ENCODE peak calls at places on chromosomes 12 and 14, in six cellular contexts. One of them, this sample, is unnamed.

GRCh38 chr14:73792476-73792875 is 59.2 kb upstream of the PTGR2 start:
- DNase-seq in neuronal stem cell: no peak
- DNase-seq in psoas muscle: no peak
- DNase-seq in right atrium auricular region: no peak
- DNase-seq in CD4-positive, alpha-beta memory T cell: no peak
- DNase-seq in mammary epithelial cell: no peak
- DNase-seq in this sample: no peak

GRCh38 chr12:46825526-46826414 is at the start of gene SLC38A4:
- DNase-seq in neuronal stem cell: peak; percentile 57
- DNase-seq in psoas muscle: peak; percentile 76
- DNase-seq in right atrium auricular region: no peak
- DNase-seq in CD4-positive, alpha-beta memory T cell: no peak
- DNase-seq in mammary epithelial cell: no peak
- DNase-seq in this sample: no peak

GRCh38 chr12:68350753-68351152 is 18.6 kb upstream of the MDM1 start:
- DNase-seq in neuronal stem cell: no peak
- DNase-seq in psoas muscle: no peak
- DNase-seq in right atrium auricular region: no peak
- DNase-seq in CD4-positive, alpha-beta memory T cell: no peak
- DNase-seq in mammary epithelial cell: no peak
- DNase-seq in this sample: no peak

GRCh38 chr14:93163570-93163969 is 21.1 kb downstream of the MOAP1 start:
- DNase-seq in neuronal stem cell: no peak
- DNase-seq in psoas muscle: no peak
- DNase-seq in right atrium auricular region: no peak
- DNase-seq in CD4-positive, alpha-beta memory T cell: no peak
- DNase-seq in mammary epithelial cell: no peak
- DNase-seq in this sample: no peak

GRCh38 chr12:126219139-126219538 is 1153.9 kb downstream of the AACS start:
- DNase-seq in neuronal stem cell: no peak
- DNase-seq in psoas muscle: no peak
- DNase-seq in right atrium auricular region: no peak
- DNase-seq in CD4-positive, alpha-beta memory T cell: no peak
- DNase-seq in mammary epithelial cell: no peak
- DNase-seq in this sample: no peak

GRCh38 chr14:61811882-61812346 is 49.7 kb downstream of the SNAPC1 start:
- DNase-seq in neuronal stem cell: no peak
- DNase-seq in psoas muscle: no peak
- DNase-seq in right atrium auricular region: no peak
- DNase-seq in CD4-positive, alpha-beta memory T cell: no peak
- DNase-seq in mammary epithelial cell: no peak
- DNase-seq in this sample: no peak

GRCh38 chr12:118238888-118239287 is 103.0 kb downstream of the PEBP1 start:
- DNase-seq in neuronal stem cell: no peak
- DNase-seq in psoas muscle: no peak
- DNase-seq in right atrium auricular region: no peak
- DNase-seq in CD4-positive, alpha-beta memory T cell: no peak
- DNase-seq in mammary epithelial cell: no peak
- DNase-seq in this sample: no peak

GRCh38 chr12:72081787-72082186 is 143.1 kb downstream of the TPH2 start:
- DNase-seq in neuronal stem cell: no peak
- DNase-seq in psoas muscle: no peak
- DNase-seq in right atrium auricular region: no peak
- DNase-seq in CD4-positive, alpha-beta memory T cell: no peak
- DNase-seq in mammary epithelial cell: no peak
- DNase-seq in this sample: no peak

GRCh38 chr14:75648066-75648838 is 12.4 kb downstream of the ERG28 start:
- DNase-seq in neuronal stem cell: no peak
- DNase-seq in psoas muscle: peak; percentile 89
- DNase-seq in right atrium auricular region: peak; percentile 71
- DNase-seq in CD4-positive, alpha-beta memory T cell: no peak
- DNase-seq in mammary epithelial cell: peak; percentile 86
- DNase-seq in this sample: no peak

GRCh38 chr14:54856152-54856551 is 46.5 kb downstream of the GCH1 start:
- DNase-seq in neuronal stem cell: no peak
- DNase-seq in psoas muscle: no peak
- DNase-seq in right atrium auricular region: no peak
- DNase-seq in CD4-positive, alpha-beta memory T cell: no peak
- DNase-seq in mammary epithelial cell: no peak
- DNase-seq in this sample: no peak

GRCh38 chr12:52517888-52518287 is 2.3 kb downstream of the KRT5 start:
- DNase-seq in neuronal stem cell: no peak
- DNase-seq in psoas muscle: no peak
- DNase-seq in right atrium auricular region: peak; percentile 18
- DNase-seq in CD4-positive, alpha-beta memory T cell: no peak
- DNase-seq in mammary epithelial cell: peak; percentile 58
- DNase-seq in this sample: no peak

GRCh38 chr12:103705927-103706326 is 118.9 kb downstream of the STAB2 start:
- DNase-seq in neuronal stem cell: no peak
- DNase-seq in psoas muscle: no peak
- DNase-seq in right atrium auricular region: no peak
- DNase-seq in CD4-positive, alpha-beta memory T cell: no peak
- DNase-seq in mammary epithelial cell: no peak
- DNase-seq in this sample: no peak

GRCh38 chr14:65229431-65230286 is 127.3 kb upstream of the MAX start:
- DNase-seq in neuronal stem cell: peak; percentile 85
- DNase-seq in psoas muscle: peak; percentile 63
- DNase-seq in right atrium auricular region: no peak
- DNase-seq in CD4-positive, alpha-beta memory T cell: no peak
- DNase-seq in mammary epithelial cell: peak; percentile 41
- DNase-seq in this sample: no peak

GRCh38 chr14:20610002-20610765 is 19.0 kb upstream of the RNASE12 start:
- DNase-seq in neuronal stem cell: no peak
- DNase-seq in psoas muscle: peak; percentile 82
- DNase-seq in right atrium auricular region: peak; percentile 81
- DNase-seq in CD4-positive, alpha-beta memory T cell: peak; percentile 73
- DNase-seq in mammary epithelial cell: peak; percentile 79
- DNase-seq in this sample: peak; percentile 65

GRCh38 chr12:55673638-55674037 is 34.1 kb downstream of the ITGA7 start:
- DNase-seq in neuronal stem cell: no peak
- DNase-seq in psoas muscle: peak; percentile 29
- DNase-seq in right atrium auricular region: no peak
- DNase-seq in CD4-positive, alpha-beta memory T cell: no peak
- DNase-seq in mammary epithelial cell: no peak
- DNase-seq in this sample: no peak

GRCh38 chr14:71636076-71636475 is 296.2 kb upstream of the RGS6 start:
- DNase-seq in neuronal stem cell: no peak
- DNase-seq in psoas muscle: no peak
- DNase-seq in right atrium auricular region: no peak
- DNase-seq in CD4-positive, alpha-beta memory T cell: no peak
- DNase-seq in mammary epithelial cell: no peak
- DNase-seq in this sample: no peak

GRCh38 chr12:115204957-115205754 is 521.2 kb upstream of the TBX3 start:
- DNase-seq in neuronal stem cell: no peak
- DNase-seq in psoas muscle: no peak
- DNase-seq in right atrium auricular region: no peak
- DNase-seq in CD4-positive, alpha-beta memory T cell: no peak
- DNase-seq in mammary epithelial cell: peak; percentile 67
- DNase-seq in this sample: no peak

GRCh38 chr12:117013726-117014125 is 85.5 kb downstream of the TESC start:
- DNase-seq in neuronal stem cell: no peak
- DNase-seq in psoas muscle: no peak
- DNase-seq in right atrium auricular region: no peak
- DNase-seq in CD4-positive, alpha-beta memory T cell: no peak
- DNase-seq in mammary epithelial cell: no peak
- DNase-seq in this sample: no peak

GRCh38 chr14:100906420-100906819 is 2.9 kb upstream of the RTL1 start:
- DNase-seq in neuronal stem cell: no peak
- DNase-seq in psoas muscle: no peak
- DNase-seq in right atrium auricular region: no peak
- DNase-seq in CD4-positive, alpha-beta memory T cell: no peak
- DNase-seq in mammary epithelial cell: no peak
- DNase-seq in this sample: no peak

GRCh38 chr14:94113490-94113889 is 3.0 kb downstream of the IFI27 start:
- DNase-seq in neuronal stem cell: no peak
- DNase-seq in psoas muscle: no peak
- DNase-seq in right atrium auricular region: no peak
- DNase-seq in CD4-positive, alpha-beta memory T cell: no peak
- DNase-seq in mammary epithelial cell: peak; percentile 16
- DNase-seq in this sample: no peak

GRCh38 chr14:69693145-69693544 is 73.8 kb upstream of the SRSF5 start:
- DNase-seq in neuronal stem cell: no peak
- DNase-seq in psoas muscle: no peak
- DNase-seq in right atrium auricular region: no peak
- DNase-seq in CD4-positive, alpha-beta memory T cell: no peak
- DNase-seq in mammary epithelial cell: no peak
- DNase-seq in this sample: no peak

GRCh38 chr12:98470469-98471082 is 44.8 kb upstream of the TMPO start:
- DNase-seq in neuronal stem cell: no peak
- DNase-seq in psoas muscle: no peak
- DNase-seq in right atrium auricular region: peak; percentile 28
- DNase-seq in CD4-positive, alpha-beta memory T cell: no peak
- DNase-seq in mammary epithelial cell: peak; percentile 72
- DNase-seq in this sample: no peak

GRCh38 chr14:27190286-27190685 is 592.5 kb upstream of the NOVA1 start:
- DNase-seq in neuronal stem cell: no peak
- DNase-seq in psoas muscle: no peak
- DNase-seq in right atrium auricular region: no peak
- DNase-seq in CD4-positive, alpha-beta memory T cell: no peak
- DNase-seq in mammary epithelial cell: no peak
- DNase-seq in this sample: no peak

GRCh38 chr12:46459111-46459510 is 86.5 kb upstream of the SLC38A2 start:
- DNase-seq in neuronal stem cell: no peak
- DNase-seq in psoas muscle: no peak
- DNase-seq in right atrium auricular region: no peak
- DNase-seq in CD4-positive, alpha-beta memory T cell: peak; percentile 11
- DNase-seq in mammary epithelial cell: peak; percentile 40
- DNase-seq in this sample: no peak

GRCh38 chr14:75702606-75703261 is 41.7 kb downstream of the TTLL5 start:
- DNase-seq in neuronal stem cell: peak; percentile 29
- DNase-seq in psoas muscle: no peak
- DNase-seq in right atrium auricular region: no peak
- DNase-seq in CD4-positive, alpha-beta memory T cell: no peak
- DNase-seq in mammary epithelial cell: no peak
- DNase-seq in this sample: no peak

GRCh38 chr12:6333029-6333428 is 8.8 kb downstream of the TNFRSF1A start:
- DNase-seq in neuronal stem cell: no peak
- DNase-seq in psoas muscle: no peak
- DNase-seq in right atrium auricular region: no peak
- DNase-seq in CD4-positive, alpha-beta memory T cell: no peak
- DNase-seq in mammary epithelial cell: no peak
- DNase-seq in this sample: peak; percentile 59

GRCh38 chr12:6330999-6331714 is 10.7 kb downstream of the TNFRSF1A start:
- DNase-seq in neuronal stem cell: no peak
- DNase-seq in psoas muscle: no peak
- DNase-seq in right atrium auricular region: no peak
- DNase-seq in CD4-positive, alpha-beta memory T cell: no peak
- DNase-seq in mammary epithelial cell: no peak
- DNase-seq in this sample: no peak

GRCh38 chr12:6334359-6334758 is 7.5 kb downstream of the TNFRSF1A start:
- DNase-seq in neuronal stem cell: no peak
- DNase-seq in psoas muscle: no peak
- DNase-seq in right atrium auricular region: no peak
- DNase-seq in CD4-positive, alpha-beta memory T cell: no peak
- DNase-seq in mammary epithelial cell: no peak
- DNase-seq in this sample: no peak

GRCh38 chr12:6333566-6333965 is 8.3 kb downstream of the TNFRSF1A start:
- DNase-seq in neuronal stem cell: no peak
- DNase-seq in psoas muscle: no peak
- DNase-seq in right atrium auricular region: no peak
- DNase-seq in CD4-positive, alpha-beta memory T cell: no peak
- DNase-seq in mammary epithelial cell: peak; percentile 95
- DNase-seq in this sample: peak; percentile 61

DNA sequence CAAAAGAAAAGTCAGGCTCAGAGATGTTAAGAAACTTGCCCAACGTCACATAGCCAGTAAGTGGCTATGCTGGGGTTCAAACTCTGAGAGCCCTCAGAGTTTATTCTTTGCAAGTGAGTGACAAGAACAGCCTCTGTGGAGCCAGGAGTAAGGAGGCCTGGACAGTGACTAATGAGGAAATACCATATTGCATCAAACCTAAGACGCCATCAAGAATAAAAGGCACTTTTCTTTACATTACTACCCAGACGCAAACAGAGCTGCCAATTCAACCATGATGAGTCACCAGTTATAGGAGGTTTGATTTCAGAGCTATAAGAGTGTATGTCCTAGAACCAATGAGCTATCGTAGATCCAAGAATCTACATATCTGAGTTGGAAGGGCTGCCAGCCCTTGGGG is 9.4 kb downstream of the TNFRSF1A start:
- DNase-seq in neuronal stem cell: no peak
- DNase-seq in psoas muscle: no peak
- DNase-seq in right atrium auricular region: no peak
- DNase-seq in CD4-positive, alpha-beta memory T cell: no peak
- DNase-seq in mammary epithelial cell: peak; percentile 90
- DNase-seq in this sample: no peak
- H3K4me1 ChIP-seq in neuronal stem cell: peaks cover 20% of the 10 kb centered on the region
- H3K4me1 ChIP-seq in psoas muscle: peaks cover 44% of the 10 kb centered on the region
- H3K4me1 ChIP-seq in right atrium auricular region: no peaks in the 10 kb centered on the region
- H3K4me1 ChIP-seq in CD4-positive, alpha-beta memory T cell: peaks cover 56% of the 10 kb centered on the region
- H3K4me1 ChIP-seq in mammary epithelial cell: peaks cover 66% of the 10 kb centered on the region
- H3K4me1 ChIP-seq in this sample: peaks cover 54% of the 10 kb centered on the region

GRCh38 chr12:5433840-5434646 is 2.1 kb downstream of the NTF3 start:
- DNase-seq in neuronal stem cell: peak; percentile 12
- DNase-seq in psoas muscle: no peak
- DNase-seq in right atrium auricular region: no peak
- DNase-seq in CD4-positive, alpha-beta memory T cell: no peak
- DNase-seq in mammary epithelial cell: no peak
- DNase-seq in this sample: no peak
- H3K4me3 ChIP-seq in neuronal stem cell: no peak overlapping the region
- H3K4me3 ChIP-seq in psoas muscle: peak overlapping the region; percentile 63
- H3K4me3 ChIP-seq in right atrium auricular region: peak overlapping the region; percentile 49
- H3K4me3 ChIP-seq in CD4-positive, alpha-beta memory T cell: no peak overlapping the region
- H3K4me3 ChIP-seq in mammary epithelial cell: no peak overlapping the region
- H3K4me3 ChIP-seq in this sample: no peak overlapping the region

DNA sequence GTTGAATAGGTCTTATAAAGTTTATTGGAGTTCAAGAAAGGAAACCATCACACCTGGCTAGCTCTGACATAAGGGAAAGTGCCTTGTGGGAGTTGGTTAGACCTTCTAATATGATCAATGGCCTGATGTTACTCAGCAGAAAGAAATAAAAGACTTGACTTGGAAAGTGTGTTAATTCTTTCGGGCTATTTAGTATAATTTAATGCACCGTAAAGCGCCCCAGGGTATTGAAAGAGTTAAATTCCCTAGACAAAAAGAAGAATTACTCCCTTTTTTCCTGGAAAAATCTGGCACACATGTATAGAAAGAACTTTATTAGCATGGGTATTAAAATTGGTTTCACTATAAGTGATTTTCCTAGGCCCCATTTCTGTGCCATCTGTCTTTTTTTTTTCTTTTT is 1125.7 kb upstream of the FLRT2 start:
- DNase-seq in neuronal stem cell: peak; percentile 1
- DNase-seq in psoas muscle: no peak
- DNase-seq in right atrium auricular region: no peak
- DNase-seq in CD4-positive, alpha-beta memory T cell: no peak
- DNase-seq in mammary epithelial cell: no peak
- DNase-seq in this sample: no peak
- H3K9me3 ChIP-seq in neuronal stem cell: no peaks in the 10 kb centered on the region
- H3K9me3 ChIP-seq in psoas muscle: peaks cover 2% of the 10 kb centered on the region
- H3K9me3 ChIP-seq in right atrium auricular region: no peaks in the 10 kb centered on the region
- H3K9me3 ChIP-seq in CD4-positive, alpha-beta memory T cell: peaks cover 5% of the 10 kb centered on the region
- H3K9me3 ChIP-seq in mammary epithelial cell: no peaks in the 10 kb centered on the region
- H3K9me3 ChIP-seq in this sample: no peaks in the 10 kb centered on the region

DNA sequence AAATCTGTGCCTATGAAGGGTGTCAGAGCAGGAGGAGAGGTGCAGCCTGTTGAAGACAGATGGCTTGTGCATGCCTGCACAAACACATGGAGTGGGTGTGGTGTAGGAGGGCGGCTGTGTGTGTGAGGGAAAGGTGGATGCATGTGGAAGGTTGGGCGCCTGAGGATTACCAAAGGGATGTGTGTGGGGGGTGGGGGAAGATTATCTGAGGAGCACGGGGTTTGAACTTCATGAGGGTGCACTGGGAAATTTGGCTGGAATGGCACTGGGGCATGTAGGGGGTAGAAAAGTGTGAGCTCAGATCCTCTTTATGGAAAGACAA is 2.7 kb downstream of the NTF3 start:
- DNase-seq in neuronal stem cell: no peak
- DNase-seq in psoas muscle: no peak
- DNase-seq in right atrium auricular region: no peak
- DNase-seq in CD4-positive, alpha-beta memory T cell: no peak
- DNase-seq in mammary epithelial cell: no peak
- DNase-seq in this sample: no peak
- H3K4me1 ChIP-seq in neuronal stem cell: peaks cover 17% of the 10 kb centered on the region
- H3K4me1 ChIP-seq in psoas muscle: peaks cover 17% of the 10 kb centered on the region
- H3K4me1 ChIP-seq in right atrium auricular region: no peaks in the 10 kb centered on the region
- H3K4me1 ChIP-seq in CD4-positive, alpha-beta memory T cell: no peaks in the 10 kb centered on the region
- H3K4me1 ChIP-seq in mammary epithelial cell: peaks cover 7% of the 10 kb centered on the region
- H3K4me1 ChIP-seq in this sample: no peaks in the 10 kb centered on the region